ENCODE peak calls at places on chromosomes 6 and 20, in four cellular contexts. K is K562, P is H1, G is HepG2. A is an unnamed sample.

GRCh38 chr6:70717038-70717801 is 49.5 kb downstream of the SMAP1 start:
- DNase-seq in P (no peak), G (no peak), K (no peak), A (no peak)

GRCh38 chr6:13048113-13048512 is 280.2 kb downstream of the TBC1D7 start:
- DNase-seq in P (no peak), G (no peak), K (no peak), A (no peak)

GRCh38 chr6:142975272-142975805 is 30.4 kb upstream of the HIVEP2 start:
- DNase-seq in K (no peak), G (peak; percentile 31), P (no peak), A (no peak)

GRCh38 chr20:63850689-63851547 is 10.4 kb upstream of the ABHD16B start:
- DNase-seq in K (no peak), G (no peak), P (no peak), A (no peak)

GRCh38 chr6:32192608-32193039 is at the start of gene GPSM3:
- DNase-seq in P (no peak), G (no peak), K (peak; percentile 53), A (no peak)

GRCh38 chr20:57702521-57702920 is 7.3 kb downstream of the PMEPA1 start:
- DNase-seq in P (no peak), G (no peak), K (no peak), A (no peak)

GRCh38 chr20:60055740-60056139 is 97.5 kb downstream of the CDH26 start:
- DNase-seq in P (no peak), G (no peak), K (no peak), A (no peak)

GRCh38 chr6:14072084-14072483 is 45.5 kb upstream of the CD83 start:
- DNase-seq in G (no peak), K (no peak), P (no peak), A (no peak)

GRCh38 chr20:8265588-8265987 is 133.5 kb downstream of the PLCB1 start:
- DNase-seq in K (no peak), P (no peak), G (no peak), A (no peak)

GRCh38 chr6:113281014-113281810 is 575.9 kb upstream of the MARCKS start:
- DNase-seq in P (no peak), K (no peak), G (no peak), A (no peak)

GRCh38 chr6:108113557-108114519 is 39.3 kb upstream of the OSTM1 start:
- DNase-seq in P (peak; percentile 80), K (peak; percentile 60), G (peak; percentile 41), A (peak; percentile 35)

GRCh38 chr6:12276332-12276943 is 13.7 kb upstream of the EDN1 start:
- DNase-seq in K (no peak), P (no peak), G (no peak), A (no peak)

GRCh38 chr6:56775498-56776166 is 132.9 kb upstream of the DST start:
- DNase-seq in K (no peak), P (no peak), G (no peak), A (no peak)

GRCh38 chr6:85135376-85136094 is 314.3 kb upstream of the NT5E start:
- DNase-seq in G (no peak), P (no peak), K (no peak), A (no peak)

GRCh38 chr6:50602191-50602810 is 111.0 kb upstream of the TFAP2D start:
- DNase-seq in G (peak; percentile 41), K (peak; percentile 46), P (no peak), A (peak; percentile 2)

GRCh38 chr6:113149511-113149910 is 707.6 kb upstream of the MARCKS start:
- DNase-seq in K (no peak), G (no peak), P (no peak), A (no peak)

GRCh38 chr6:90537723-90538407 is 49.0 kb downstream of the MAP3K7 start:
- DNase-seq in K (no peak), G (no peak), P (no peak), A (no peak)

GRCh38 chr6:41799517-41799916 is 12.0 kb downstream of the TOMM6 start:
- DNase-seq in G (no peak), K (no peak), P (no peak), A (no peak)

GRCh38 chr6:12150812-12151432 is 138.8 kb downstream of the HIVEP1 start:
- DNase-seq in P (peak; percentile 67), G (peak; percentile 38), K (peak; percentile 57), A (peak; percentile 19)

GRCh38 chr6:95866732-95867131 is 149.0 kb upstream of the FUT9 start:
- DNase-seq in K (no peak), G (peak; percentile 41), P (no peak), A (peak; percentile 18)

GRCh38 chr20:59948212-59948611 is 8.0 kb downstream of the FAM217B start:
- DNase-seq in G (no peak), P (no peak), K (no peak), A (no peak)

GRCh38 chr20:44970243-44970757 is 4.0 kb downstream of the STK4 start:
- DNase-seq in G (no peak), K (no peak), P (no peak), A (no peak)

GRCh38 chr6:122580731-122581130 is 29.5 kb upstream of the PKIB start:
- DNase-seq in G (peak; percentile 4), K (no peak), P (no peak), A (peak; percentile 15)

GRCh38 chr6:5084787-5085637 is at the start of gene PPP1R3G:
- DNase-seq in G (no peak), K (no peak), P (peak; percentile 75), A (no peak)

GRCh38 chr6:5084192-5084786 is 852 bp upstream of the PPP1R3G start:
- DNase-seq in K (peak; percentile 77), P (no peak), G (no peak), A (no peak)

GRCh38 chr6:5085638-5086293 is 625 bp downstream of the PPP1R3G start:
- DNase-seq in K (no peak), P (peak; percentile 74), G (no peak), A (no peak)

GRCh38 chr6:5087389-5087788 is 2.2 kb downstream of the PPP1R3G start:
- DNase-seq in P (peak; percentile 50), G (no peak), K (no peak), A (no peak)

DNA sequence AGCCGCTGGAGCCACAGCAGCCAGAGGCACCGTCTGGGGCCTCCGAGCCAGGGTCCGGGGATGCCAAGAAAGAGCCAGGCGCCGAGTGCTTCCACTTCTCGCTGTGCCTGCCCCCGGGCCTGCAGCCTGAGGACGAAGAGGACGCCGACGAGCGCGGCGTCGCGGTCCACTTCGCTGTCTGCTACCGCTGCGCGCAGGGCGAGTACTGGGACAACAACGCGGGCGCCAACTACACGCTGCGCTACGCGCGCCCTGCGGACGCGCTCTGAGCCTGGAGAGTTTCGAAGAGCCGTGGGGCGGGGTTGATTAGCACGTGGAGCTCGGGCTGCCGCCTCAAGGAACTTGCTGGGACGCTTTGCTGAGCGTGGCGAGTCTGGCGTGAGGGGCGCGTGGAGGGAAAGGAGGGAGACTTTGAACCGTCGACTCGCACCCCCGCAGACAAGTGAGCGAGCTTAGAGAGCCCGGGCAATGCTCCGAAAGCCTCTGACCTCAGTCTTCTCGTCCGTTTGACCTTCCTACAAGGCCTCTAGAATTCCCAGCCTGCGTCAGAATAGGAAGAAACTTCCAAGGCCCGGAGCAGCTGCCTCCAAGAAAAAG is 1.3 kb downstream of the PPP1R3G start:
- DNase-seq in K (no peak), G (no peak), P (peak; percentile 70), A (no peak)
- TF ChIP-seq FOSL1 in K (no peak), G (no peak), P (no peak), A (no peak)

GRCh38 chr6:63477422-63478040 is 94.7 kb upstream of the LOC128125822 start:
- DNase-seq in P (no peak), G (peak; percentile 45), K (no peak), A (no peak)

GRCh38 chr6:63471654-63472053 is 100.6 kb upstream of the LOC128125822 start:
- DNase-seq in G (no peak), K (no peak), P (no peak), A (no peak)

GRCh38 chr6:63475707-63476106 is 96.6 kb upstream of the LOC128125822 start:
- DNase-seq in G (peak; percentile 16), P (no peak), K (no peak), A (no peak)

GRCh38 chr6:63478751-63479150 is 93.5 kb upstream of the LOC128125822 start:
- DNase-seq in P (no peak), K (no peak), G (no peak), A (no peak)

DNA sequence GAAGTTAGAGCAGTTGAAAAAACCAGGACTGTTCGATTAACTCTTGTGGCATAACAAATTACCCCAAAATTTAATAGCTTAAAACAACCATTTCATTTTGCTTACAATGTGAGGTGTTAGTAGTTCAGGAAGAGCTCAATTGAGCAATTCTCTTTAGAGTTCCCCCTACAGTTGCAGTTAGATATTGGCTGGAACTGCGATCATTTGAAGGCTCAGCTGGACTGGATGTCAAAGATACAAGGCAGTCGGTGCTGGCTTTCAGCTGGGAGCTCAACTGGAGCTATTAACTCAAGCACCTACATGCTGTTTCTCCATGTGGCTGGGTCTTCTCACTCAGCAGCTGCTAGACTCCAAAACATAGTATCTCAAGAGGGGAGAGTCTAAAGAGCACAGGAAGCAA is 96.0 kb upstream of the LOC128125822 start:
- DNase-seq in K (no peak), G (peak; percentile 60), P (no peak), A (no peak)
- TF ChIP-seq FOSL1 in K (no peak), G (no peak), P (no peak), A (no peak)

DNA sequence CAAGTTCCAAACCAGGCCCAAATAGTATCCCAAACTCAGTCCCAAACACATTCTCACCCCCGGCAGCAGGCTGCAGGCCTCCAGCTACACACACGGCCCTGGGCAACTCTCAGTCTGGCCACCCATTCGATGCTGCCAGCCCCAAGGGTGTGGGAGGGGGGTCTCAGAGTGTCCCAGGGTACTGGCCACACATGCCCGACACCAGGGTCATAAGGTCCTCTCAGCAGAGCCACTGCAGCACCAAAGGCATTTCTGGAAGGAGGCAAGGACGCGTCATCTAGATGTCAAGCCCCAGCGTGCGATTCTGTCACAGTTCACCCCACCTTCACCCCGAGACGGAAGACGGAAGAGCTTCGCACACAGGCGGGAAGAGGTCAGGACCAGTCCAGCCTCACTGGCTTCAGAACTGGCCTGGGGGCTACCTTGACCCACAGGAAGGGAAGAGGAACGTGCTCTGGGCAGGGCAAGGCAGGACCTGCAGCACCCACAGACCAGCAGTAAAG is 9.5 kb downstream of the MYL9 start:
- DNase-seq in P (no peak), G (no peak), K (no peak), A (no peak)
- TF ChIP-seq FOSL1 in P (no peak), G (no peak), K (no peak), A (no peak)

DNA sequence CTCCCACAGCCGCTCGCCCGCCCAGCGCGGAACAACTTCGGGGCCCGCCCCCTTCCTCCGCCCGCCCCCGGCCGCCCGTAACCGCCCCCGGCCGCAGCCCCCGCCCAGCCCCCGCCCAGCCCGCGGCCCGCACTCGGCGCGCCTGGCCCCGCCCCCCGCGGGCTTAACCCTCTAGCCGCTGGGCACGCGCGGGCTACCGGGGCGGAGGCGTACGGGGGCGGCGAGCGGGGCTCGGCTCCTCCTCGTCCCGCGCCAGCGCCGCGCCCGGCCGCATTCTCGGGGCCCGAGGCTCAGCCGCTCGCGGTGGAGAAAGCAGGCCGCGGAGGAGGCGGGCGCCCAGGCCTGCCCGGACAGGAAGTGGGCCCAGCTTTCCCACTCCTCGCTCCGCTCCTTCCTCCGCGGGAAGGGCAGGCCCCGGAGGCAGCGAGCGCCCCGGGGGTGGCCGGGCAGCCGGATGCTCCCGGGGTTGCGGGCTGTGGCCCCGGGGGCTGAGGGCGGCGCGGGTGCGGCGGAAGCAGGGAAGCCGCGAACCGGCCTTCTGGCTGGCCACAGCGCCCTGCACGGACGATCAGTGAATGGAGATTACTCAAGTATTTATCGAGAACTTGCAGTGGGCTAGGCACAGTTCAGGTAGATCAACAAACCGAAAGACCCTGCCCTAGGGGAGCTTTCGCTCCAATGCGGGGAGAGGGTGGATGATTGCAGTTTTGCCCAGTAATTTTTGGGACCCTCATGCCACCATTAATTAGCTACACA is at the start of gene TRAM2:
- DNase-seq in K (peak; percentile 95), G (peak; percentile 76), P (peak; percentile 85), A (peak; percentile 27)
- TF ChIP-seq FOSL1 in K (peak; percentile 18), G (no peak), P (no peak), A (no peak)

A was measured in HCT116.